ENCODE peak calls at places on chromosomes 12 and 14, in eight cellular contexts. One of them, this sample, is unnamed.

GRCh38 chr12:102959391-102959790 is 1.9 kb downstream of the ASCL1 start:
- DNase-seq in NCI-H1436: no peak
- DNase-seq in GM12865: no peak
- DNase-seq in stimulated activated CD4-positive, alpha-beta T cell treated with anti-CD3 and anti-CD28 coated beads, Interleukin-1b, Interleukin-23, amount 100 ng/mL, for 24 hours: no peak
- DNase-seq in AG08395: no peak
- DNase-seq in substantia nigra: no peak
- DNase-seq in endothelial cell: no peak
- DNase-seq in activated CD8-positive, alpha-beta memory T cell treated with anti-CD3 and anti-CD28 coated beads, Interleukin-2, amount 50 U/mL, for 48 hours: no peak
- DNase-seq in this sample: no peak

GRCh38 chr14:67010602-67011001 is 178.6 kb upstream of the GARIN2 start:
- DNase-seq in AG08395: no peak
- DNase-seq in NCI-H1436: no peak
- DNase-seq in GM12865: peak; percentile 18
- DNase-seq in activated CD8-positive, alpha-beta memory T cell treated with anti-CD3 and anti-CD28 coated beads, Interleukin-2, amount 50 U/mL, for 48 hours: no peak
- DNase-seq in endothelial cell: no peak
- DNase-seq in substantia nigra: no peak
- DNase-seq in stimulated activated CD4-positive, alpha-beta T cell treated with anti-CD3 and anti-CD28 coated beads, Interleukin-1b, Interleukin-23, amount 100 ng/mL, for 24 hours: no peak
- DNase-seq in this sample: no peak

GRCh38 chr14:99575043-99576023 is 28.7 kb downstream of the CCDC85C start:
- DNase-seq in endothelial cell: no peak
- DNase-seq in NCI-H1436: no peak
- DNase-seq in stimulated activated CD4-positive, alpha-beta T cell treated with anti-CD3 and anti-CD28 coated beads, Interleukin-1b, Interleukin-23, amount 100 ng/mL, for 24 hours: no peak
- DNase-seq in substantia nigra: no peak
- DNase-seq in AG08395: no peak
- DNase-seq in GM12865: no peak
- DNase-seq in activated CD8-positive, alpha-beta memory T cell treated with anti-CD3 and anti-CD28 coated beads, Interleukin-2, amount 50 U/mL, for 48 hours: no peak
- DNase-seq in this sample: no peak

GRCh38 chr12:104571328-104571727 is 114.6 kb downstream of the CHST11 start:
- DNase-seq in AG08395: no peak
- DNase-seq in NCI-H1436: no peak
- DNase-seq in stimulated activated CD4-positive, alpha-beta T cell treated with anti-CD3 and anti-CD28 coated beads, Interleukin-1b, Interleukin-23, amount 100 ng/mL, for 24 hours: no peak
- DNase-seq in endothelial cell: no peak
- DNase-seq in activated CD8-positive, alpha-beta memory T cell treated with anti-CD3 and anti-CD28 coated beads, Interleukin-2, amount 50 U/mL, for 48 hours: no peak
- DNase-seq in GM12865: peak; percentile 81
- DNase-seq in substantia nigra: no peak
- DNase-seq in this sample: no peak

GRCh38 chr12:47273191-47273626 is 193.4 kb upstream of the AMIGO2 start:
- DNase-seq in endothelial cell: no peak
- DNase-seq in NCI-H1436: no peak
- DNase-seq in substantia nigra: no peak
- DNase-seq in GM12865: no peak
- DNase-seq in stimulated activated CD4-positive, alpha-beta T cell treated with anti-CD3 and anti-CD28 coated beads, Interleukin-1b, Interleukin-23, amount 100 ng/mL, for 24 hours: no peak
- DNase-seq in activated CD8-positive, alpha-beta memory T cell treated with anti-CD3 and anti-CD28 coated beads, Interleukin-2, amount 50 U/mL, for 48 hours: no peak
- DNase-seq in AG08395: no peak
- DNase-seq in this sample: no peak

GRCh38 chr14:23078692-23079116 is 16.2 kb downstream of the ACIN1 start:
- DNase-seq in endothelial cell: no peak
- DNase-seq in GM12865: no peak
- DNase-seq in NCI-H1436: no peak
- DNase-seq in AG08395: peak; percentile 93
- DNase-seq in substantia nigra: no peak
- DNase-seq in stimulated activated CD4-positive, alpha-beta T cell treated with anti-CD3 and anti-CD28 coated beads, Interleukin-1b, Interleukin-23, amount 100 ng/mL, for 24 hours: no peak
- DNase-seq in activated CD8-positive, alpha-beta memory T cell treated with anti-CD3 and anti-CD28 coated beads, Interleukin-2, amount 50 U/mL, for 48 hours: no peak
- DNase-seq in this sample: peak; percentile 65

GRCh38 chr12:29921307-29921706 is 137.6 kb upstream of the TMTC1 start:
- DNase-seq in NCI-H1436: no peak
- DNase-seq in stimulated activated CD4-positive, alpha-beta T cell treated with anti-CD3 and anti-CD28 coated beads, Interleukin-1b, Interleukin-23, amount 100 ng/mL, for 24 hours: no peak
- DNase-seq in AG08395: no peak
- DNase-seq in endothelial cell: no peak
- DNase-seq in activated CD8-positive, alpha-beta memory T cell treated with anti-CD3 and anti-CD28 coated beads, Interleukin-2, amount 50 U/mL, for 48 hours: no peak
- DNase-seq in GM12865: no peak
- DNase-seq in substantia nigra: no peak
- DNase-seq in this sample: no peak

GRCh38 chr14:32087173-32087861 is 10.2 kb downstream of the ARHGAP5 start:
- DNase-seq in stimulated activated CD4-positive, alpha-beta T cell treated with anti-CD3 and anti-CD28 coated beads, Interleukin-1b, Interleukin-23, amount 100 ng/mL, for 24 hours: no peak
- DNase-seq in substantia nigra: no peak
- DNase-seq in endothelial cell: no peak
- DNase-seq in GM12865: no peak
- DNase-seq in NCI-H1436: no peak
- DNase-seq in activated CD8-positive, alpha-beta memory T cell treated with anti-CD3 and anti-CD28 coated beads, Interleukin-2, amount 50 U/mL, for 48 hours: no peak
- DNase-seq in AG08395: peak; percentile 12
- DNase-seq in this sample: no peak

GRCh38 chr14:51294951-51295350 is 54.9 kb downstream of the TMX1 start:
- DNase-seq in substantia nigra: no peak
- DNase-seq in endothelial cell: no peak
- DNase-seq in stimulated activated CD4-positive, alpha-beta T cell treated with anti-CD3 and anti-CD28 coated beads, Interleukin-1b, Interleukin-23, amount 100 ng/mL, for 24 hours: no peak
- DNase-seq in AG08395: no peak
- DNase-seq in NCI-H1436: no peak
- DNase-seq in GM12865: peak; percentile 21
- DNase-seq in activated CD8-positive, alpha-beta memory T cell treated with anti-CD3 and anti-CD28 coated beads, Interleukin-2, amount 50 U/mL, for 48 hours: no peak
- DNase-seq in this sample: no peak

GRCh38 chr12:38934696-38935095 is 29.3 kb upstream of the CPNE8 start:
- DNase-seq in AG08395: no peak
- DNase-seq in NCI-H1436: no peak
- DNase-seq in stimulated activated CD4-positive, alpha-beta T cell treated with anti-CD3 and anti-CD28 coated beads, Interleukin-1b, Interleukin-23, amount 100 ng/mL, for 24 hours: no peak
- DNase-seq in GM12865: no peak
- DNase-seq in substantia nigra: no peak
- DNase-seq in activated CD8-positive, alpha-beta memory T cell treated with anti-CD3 and anti-CD28 coated beads, Interleukin-2, amount 50 U/mL, for 48 hours: no peak
- DNase-seq in endothelial cell: no peak
- DNase-seq in this sample: no peak

GRCh38 chr14:94681300-94682060 is 69.3 kb downstream of the SERPINA3 start:
- DNase-seq in substantia nigra: no peak
- DNase-seq in AG08395: peak; percentile 71
- DNase-seq in activated CD8-positive, alpha-beta memory T cell treated with anti-CD3 and anti-CD28 coated beads, Interleukin-2, amount 50 U/mL, for 48 hours: peak; percentile 33
- DNase-seq in GM12865: peak; percentile 21
- DNase-seq in endothelial cell: peak; percentile 32
- DNase-seq in stimulated activated CD4-positive, alpha-beta T cell treated with anti-CD3 and anti-CD28 coated beads, Interleukin-1b, Interleukin-23, amount 100 ng/mL, for 24 hours: no peak
- DNase-seq in NCI-H1436: no peak
- DNase-seq in this sample: no peak

GRCh38 chr12:46702581-46703344 is 123.0 kb downstream of the SLC38A4 start:
- DNase-seq in activated CD8-positive, alpha-beta memory T cell treated with anti-CD3 and anti-CD28 coated beads, Interleukin-2, amount 50 U/mL, for 48 hours: no peak
- DNase-seq in NCI-H1436: no peak
- DNase-seq in endothelial cell: no peak
- DNase-seq in GM12865: no peak
- DNase-seq in AG08395: no peak
- DNase-seq in substantia nigra: no peak
- DNase-seq in stimulated activated CD4-positive, alpha-beta T cell treated with anti-CD3 and anti-CD28 coated beads, Interleukin-1b, Interleukin-23, amount 100 ng/mL, for 24 hours: no peak
- DNase-seq in this sample: no peak

GRCh38 chr12:124172646-124173045 is 122.2 kb upstream of the RFLNA start:
- DNase-seq in AG08395: peak; percentile 58
- DNase-seq in endothelial cell: no peak
- DNase-seq in stimulated activated CD4-positive, alpha-beta T cell treated with anti-CD3 and anti-CD28 coated beads, Interleukin-1b, Interleukin-23, amount 100 ng/mL, for 24 hours: no peak
- DNase-seq in activated CD8-positive, alpha-beta memory T cell treated with anti-CD3 and anti-CD28 coated beads, Interleukin-2, amount 50 U/mL, for 48 hours: no peak
- DNase-seq in substantia nigra: no peak
- DNase-seq in GM12865: no peak
- DNase-seq in NCI-H1436: no peak
- DNase-seq in this sample: no peak

GRCh38 chr12:6372403-6373003 is 2.9 kb downstream of the SCNN1A start:
- DNase-seq in NCI-H1436: no peak
- DNase-seq in endothelial cell: no peak
- DNase-seq in substantia nigra: no peak
- DNase-seq in GM12865: no peak
- DNase-seq in activated CD8-positive, alpha-beta memory T cell treated with anti-CD3 and anti-CD28 coated beads, Interleukin-2, amount 50 U/mL, for 48 hours: no peak
- DNase-seq in stimulated activated CD4-positive, alpha-beta T cell treated with anti-CD3 and anti-CD28 coated beads, Interleukin-1b, Interleukin-23, amount 100 ng/mL, for 24 hours: no peak
- DNase-seq in AG08395: peak; percentile 93
- DNase-seq in this sample: no peak

GRCh38 chr14:57747036-57747435 is 118.9 kb downstream of the SLC35F4 start:
- DNase-seq in stimulated activated CD4-positive, alpha-beta T cell treated with anti-CD3 and anti-CD28 coated beads, Interleukin-1b, Interleukin-23, amount 100 ng/mL, for 24 hours: no peak
- DNase-seq in GM12865: no peak
- DNase-seq in substantia nigra: no peak
- DNase-seq in activated CD8-positive, alpha-beta memory T cell treated with anti-CD3 and anti-CD28 coated beads, Interleukin-2, amount 50 U/mL, for 48 hours: no peak
- DNase-seq in endothelial cell: no peak
- DNase-seq in AG08395: no peak
- DNase-seq in NCI-H1436: no peak
- DNase-seq in this sample: no peak

GRCh38 chr14:100546051-100546443 is 41.2 kb downstream of the BEGAIN start:
- DNase-seq in GM12865: no peak
- DNase-seq in stimulated activated CD4-positive, alpha-beta T cell treated with anti-CD3 and anti-CD28 coated beads, Interleukin-1b, Interleukin-23, amount 100 ng/mL, for 24 hours: no peak
- DNase-seq in substantia nigra: no peak
- DNase-seq in endothelial cell: no peak
- DNase-seq in NCI-H1436: no peak
- DNase-seq in activated CD8-positive, alpha-beta memory T cell treated with anti-CD3 and anti-CD28 coated beads, Interleukin-2, amount 50 U/mL, for 48 hours: peak; percentile 76
- DNase-seq in AG08395: peak; percentile 79
- DNase-seq in this sample: no peak

GRCh38 chr12:126286203-126286602 is 1221.0 kb downstream of the AACS start:
- DNase-seq in AG08395: no peak
- DNase-seq in endothelial cell: no peak
- DNase-seq in substantia nigra: no peak
- DNase-seq in stimulated activated CD4-positive, alpha-beta T cell treated with anti-CD3 and anti-CD28 coated beads, Interleukin-1b, Interleukin-23, amount 100 ng/mL, for 24 hours: no peak
- DNase-seq in activated CD8-positive, alpha-beta memory T cell treated with anti-CD3 and anti-CD28 coated beads, Interleukin-2, amount 50 U/mL, for 48 hours: no peak
- DNase-seq in GM12865: no peak
- DNase-seq in NCI-H1436: no peak
- DNase-seq in this sample: no peak

GRCh38 chr12:120257041-120257821 is 8.3 kb downstream of the PXN start:
- DNase-seq in activated CD8-positive, alpha-beta memory T cell treated with anti-CD3 and anti-CD28 coated beads, Interleukin-2, amount 50 U/mL, for 48 hours: no peak
- DNase-seq in GM12865: no peak
- DNase-seq in stimulated activated CD4-positive, alpha-beta T cell treated with anti-CD3 and anti-CD28 coated beads, Interleukin-1b, Interleukin-23, amount 100 ng/mL, for 24 hours: no peak
- DNase-seq in substantia nigra: peak; percentile 54
- DNase-seq in endothelial cell: no peak
- DNase-seq in AG08395: peak; percentile 92
- DNase-seq in NCI-H1436: no peak
- DNase-seq in this sample: peak; percentile 58

GRCh38 chr12:87924149-87924548 is 105.1 kb downstream of the C12orf50 start:
- DNase-seq in activated CD8-positive, alpha-beta memory T cell treated with anti-CD3 and anti-CD28 coated beads, Interleukin-2, amount 50 U/mL, for 48 hours: no peak
- DNase-seq in endothelial cell: no peak
- DNase-seq in substantia nigra: no peak
- DNase-seq in NCI-H1436: no peak
- DNase-seq in GM12865: no peak
- DNase-seq in AG08395: no peak
- DNase-seq in stimulated activated CD4-positive, alpha-beta T cell treated with anti-CD3 and anti-CD28 coated beads, Interleukin-1b, Interleukin-23, amount 100 ng/mL, for 24 hours: no peak
- DNase-seq in this sample: no peak

GRCh38 chr14:95981939-95982338 is 57.2 kb upstream of the C14orf132 start:
- DNase-seq in substantia nigra: no peak
- DNase-seq in endothelial cell: no peak
- DNase-seq in GM12865: no peak
- DNase-seq in activated CD8-positive, alpha-beta memory T cell treated with anti-CD3 and anti-CD28 coated beads, Interleukin-2, amount 50 U/mL, for 48 hours: no peak
- DNase-seq in NCI-H1436: no peak
- DNase-seq in AG08395: no peak
- DNase-seq in stimulated activated CD4-positive, alpha-beta T cell treated with anti-CD3 and anti-CD28 coated beads, Interleukin-1b, Interleukin-23, amount 100 ng/mL, for 24 hours: no peak
- DNase-seq in this sample: no peak

GRCh38 chr14:77565289-77566081 is 51.0 kb downstream of the SPTLC2 start:
- DNase-seq in substantia nigra: no peak
- DNase-seq in activated CD8-positive, alpha-beta memory T cell treated with anti-CD3 and anti-CD28 coated beads, Interleukin-2, amount 50 U/mL, for 48 hours: no peak
- DNase-seq in endothelial cell: no peak
- DNase-seq in NCI-H1436: no peak
- DNase-seq in AG08395: no peak
- DNase-seq in GM12865: no peak
- DNase-seq in stimulated activated CD4-positive, alpha-beta T cell treated with anti-CD3 and anti-CD28 coated beads, Interleukin-1b, Interleukin-23, amount 100 ng/mL, for 24 hours: no peak
- DNase-seq in this sample: no peak

GRCh38 chr12:6263931-6264330 is 46.6 kb upstream of the PLEKHG6 start:
- DNase-seq in AG08395: no peak
- DNase-seq in stimulated activated CD4-positive, alpha-beta T cell treated with anti-CD3 and anti-CD28 coated beads, Interleukin-1b, Interleukin-23, amount 100 ng/mL, for 24 hours: no peak
- DNase-seq in activated CD8-positive, alpha-beta memory T cell treated with anti-CD3 and anti-CD28 coated beads, Interleukin-2, amount 50 U/mL, for 48 hours: no peak
- DNase-seq in GM12865: no peak
- DNase-seq in endothelial cell: no peak
- DNase-seq in NCI-H1436: no peak
- DNase-seq in substantia nigra: no peak
- DNase-seq in this sample: no peak